ENCODE peak calls at places on chromosome 3, in eight cellular contexts. E is A549, J is foreskin fibroblast, C is natural killer cell, T is PC-3, Y is fibroblast of the aortic adventitia, D is left lung, G is fibroblast of pulmonary artery. B is an unnamed sample.

GRCh38 chr3:151135548-151136337 is 50.3 kb downstream of the MED12L start:
- DNase-seq in T (peak; percentile 35), G (no peak), E (no peak), C (no peak), Y (no peak), D (peak; percentile 78), J (no peak), B (no peak)

GRCh38 chr3:11118181-11118682 is 36.1 kb upstream of the HRH1 start:
- DNase-seq in Y (peak; percentile 87), C (no peak), J (peak; percentile 36), G (peak; percentile 50), E (no peak), D (no peak), T (no peak), B (no peak)

GRCh38 chr3:146746190-146746589 is 141.0 kb upstream of the PLSCR5 start:
- DNase-seq in C (no peak), T (peak; percentile 75), D (no peak), Y (peak; percentile 62), J (peak; percentile 76), G (peak; percentile 59), E (no peak), B (no peak)

GRCh38 chr3:25426408-25426807 is 1.7 kb upstream of the RARB start:
- DNase-seq in T (no peak), D (no peak), C (no peak), E (peak; percentile 51), Y (peak; percentile 5), J (no peak), G (no peak), B (no peak)

GRCh38 chr3:11238057-11238456 is 34.1 kb upstream of the ATG7 start:
- DNase-seq in Y (peak; percentile 94), G (peak; percentile 93), C (no peak), T (peak; percentile 89), J (peak; percentile 76), D (no peak), E (no peak), B (no peak)

GRCh38 chr3:114732353-114732752 is 414.7 kb downstream of the ZBTB20 start:
- DNase-seq in Y (no peak), D (no peak), E (no peak), T (no peak), J (no peak), C (no peak), G (no peak), B (no peak)

GRCh38 chr3:71160800-71161546 is 422.6 kb downstream of the FOXP1 start:
- DNase-seq in E (no peak), J (no peak), D (no peak), G (no peak), C (no peak), T (peak; percentile 39), Y (no peak), B (no peak)

GRCh38 chr3:195558602-195559001 is 15.5 kb upstream of the PPP1R2 start:
- DNase-seq in T (peak; percentile 65), E (peak; percentile 59), D (no peak), J (no peak), Y (peak; percentile 41), G (peak; percentile 69), C (no peak), B (no peak)

GRCh38 chr3:182980204-182981037 is at the start of gene DCUN1D1:
- DNase-seq in J (peak; percentile 76), G (peak; percentile 81), Y (peak; percentile 70), E (peak; percentile 77), T (peak; percentile 83), C (peak; percentile 90), D (peak; percentile 99), B (peak; percentile 95)

GRCh38 chr3:46359748-46360509 is 6.0 kb downstream of the CCR2 start:
- DNase-seq in Y (peak; percentile 15), E (no peak), T (peak; percentile 20), D (no peak), J (peak; percentile 41), C (no peak), G (no peak), B (no peak)

GRCh38 chr3:50292924-50293801 is 934 bp upstream of the IFRD2 start:
- DNase-seq in T (no peak), G (no peak), Y (no peak), D (no peak), J (no peak), C (no peak), E (no peak), B (no peak)

DNA sequence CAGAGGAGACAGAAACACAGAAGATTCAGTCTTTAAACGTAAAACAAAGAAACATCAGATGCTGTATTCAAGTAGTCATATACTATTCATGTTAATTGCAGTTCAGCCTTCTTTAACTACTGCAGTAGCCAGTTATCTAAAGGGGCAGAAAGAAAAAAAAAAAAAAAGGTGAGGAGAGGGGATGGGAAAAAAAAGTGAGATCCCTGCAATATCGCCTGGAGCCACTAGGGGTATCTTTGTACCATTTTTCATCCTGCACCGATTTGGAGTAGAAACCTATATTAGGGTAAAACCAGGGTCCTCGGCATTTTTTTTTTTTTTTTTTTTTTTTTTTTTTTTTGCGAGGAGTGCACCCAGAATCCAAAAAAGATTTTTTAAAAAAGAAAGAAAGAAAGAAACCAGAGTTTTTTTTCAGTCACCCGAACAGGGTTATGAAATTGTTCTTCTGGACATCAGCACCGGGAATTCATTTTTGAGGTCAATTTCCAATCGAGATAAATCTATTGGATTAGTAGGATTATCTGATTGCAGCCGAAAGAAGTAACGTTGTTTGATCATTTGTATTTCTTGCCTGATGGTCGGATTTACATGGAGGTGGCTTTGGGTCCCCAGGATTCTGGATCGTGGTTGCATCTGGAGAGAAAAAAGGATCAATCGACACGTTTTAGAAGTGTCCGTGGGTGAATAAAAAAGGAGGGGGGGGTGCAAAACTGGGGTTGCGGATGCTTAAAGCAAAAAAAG is 186.7 kb downstream of the NLGN1 start:
- DNase-seq in T (peak; percentile 60), E (peak; percentile 1), Y (peak; percentile 55), C (no peak), D (no peak), J (peak; percentile 28), G (peak; percentile 49), B (no peak)
- TF ChIP-seq CTCF in T (peak; percentile 67), E (peak; percentile 23), Y (peak; percentile 82), C (peak; percentile 16), D (peak; percentile 50), J (peak; percentile 78), G (peak; percentile 75), B (peak; percentile 82)

DNA sequence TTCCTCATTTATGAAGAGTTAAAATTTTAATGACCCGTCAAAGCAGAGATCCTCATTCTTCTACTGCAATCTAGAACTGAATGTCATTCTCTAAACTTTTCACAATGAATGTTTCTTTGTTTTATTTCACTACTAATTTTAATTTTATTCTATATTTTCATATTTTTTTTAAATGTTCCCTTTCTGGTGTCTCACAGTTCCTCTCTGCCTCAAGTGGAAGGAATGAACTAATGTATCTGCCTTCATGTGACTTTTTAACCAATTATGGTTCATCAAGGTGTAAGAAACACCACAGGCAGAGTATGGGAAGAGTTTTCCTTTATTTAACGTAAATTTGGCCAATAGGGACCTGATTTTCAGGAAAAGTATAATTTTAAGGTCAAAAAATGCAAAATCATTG is 441.7 kb downstream of the EPHA6 start:
- DNase-seq in Y (no peak), G (no peak), D (no peak), E (no peak), J (no peak), C (no peak), T (no peak), B (no peak)
- TF ChIP-seq CTCF in Y (no peak), G (no peak), D (no peak), E (no peak), J (no peak), C (no peak), T (no peak), B (peak; percentile 57)

GRCh38 chr3:14431556-14431927 is 29.1 kb downstream of the SLC6A6 start:
- DNase-seq in E (no peak), G (no peak), J (no peak), D (no peak), Y (no peak), C (no peak), T (no peak), B (no peak)
- TF ChIP-seq CTCF in E (no peak), G (no peak), J (no peak), D (no peak), Y (no peak), C (no peak), T (no peak), B (no peak)

DNA sequence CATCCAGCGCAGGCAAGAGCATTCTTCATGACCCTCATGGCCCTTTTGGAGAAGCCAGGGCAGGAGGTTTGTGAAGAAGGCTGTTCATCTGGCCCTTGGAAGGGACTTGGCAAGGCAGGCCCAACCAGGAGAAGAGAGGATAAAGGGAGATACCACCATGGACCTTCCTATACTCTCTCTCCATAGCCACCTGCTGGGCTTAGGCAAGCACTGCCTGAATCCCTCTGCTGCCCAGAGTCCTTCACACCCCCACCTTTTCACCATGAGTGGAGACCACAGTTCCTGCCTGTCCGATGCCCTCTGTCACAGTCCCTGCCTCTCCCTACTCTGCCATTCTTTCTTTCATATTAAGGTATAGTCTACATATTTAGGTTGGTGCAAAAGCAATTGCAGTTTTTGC is 10.6 kb upstream of the SFMBT1 start:
- DNase-seq in T (peak; percentile 50), G (peak; percentile 13), J (no peak), C (no peak), D (no peak), E (peak; percentile 52), Y (no peak), B (no peak)
- TF ChIP-seq CTCF in T (peak; percentile 58), G (peak; percentile 40), J (peak; percentile 21), C (no peak), D (no peak), E (no peak), Y (peak; percentile 32), B (peak; percentile 53)

GRCh38 chr3:133926736-133927542 is 31.3 kb upstream of the RAB6B start:
- DNase-seq in D (no peak), J (no peak), G (no peak), C (no peak), Y (no peak), E (no peak), T (no peak), B (peak; percentile 69)
- TF ChIP-seq CTCF in D (no peak), J (no peak), G (no peak), C (no peak), Y (no peak), E (no peak), T (no peak), B (no peak)

DNA sequence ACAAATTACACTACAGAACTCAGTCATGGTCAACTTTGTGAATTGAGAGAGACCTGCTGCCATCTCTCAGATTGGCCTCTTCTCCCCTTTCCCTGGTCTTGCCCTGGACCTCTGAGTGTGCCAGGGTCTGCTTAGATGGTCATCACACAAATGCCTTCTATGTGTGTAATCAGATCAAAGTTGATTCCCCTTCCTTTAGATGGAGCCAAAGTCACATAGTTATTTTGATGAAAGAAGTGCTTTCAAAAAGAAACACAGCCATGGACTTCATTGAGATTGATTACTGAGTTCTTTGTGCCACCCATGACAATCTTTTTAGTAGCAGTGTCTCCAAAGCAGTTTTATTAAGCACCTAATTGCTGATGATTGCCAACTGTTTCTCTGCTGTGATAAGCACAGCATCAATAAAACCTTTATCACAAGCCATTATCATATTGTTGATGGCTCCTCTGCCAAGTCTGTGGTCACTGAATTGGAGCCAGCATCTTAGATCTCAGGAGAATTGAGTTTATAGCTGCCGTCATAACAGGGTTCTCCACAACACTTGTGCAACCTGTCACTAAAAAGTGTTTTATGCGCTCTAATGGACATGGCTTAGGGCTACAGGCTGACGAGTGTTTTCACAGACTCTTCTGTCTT is 149.7 kb upstream of the NUDT16 start:
- DNase-seq in D (no peak), J (no peak), E (peak; percentile 4), G (no peak), Y (no peak), T (peak; percentile 49), C (no peak), B (no peak)
- TF ChIP-seq CTCF in D (no peak), J (no peak), E (no peak), G (no peak), Y (no peak), T (peak; percentile 41), C (no peak), B (peak; percentile 21)

B was measured in type B pancreatic cell.